ENCODE peak calls at places on chromosomes 2 and 18, in ten cellular contexts. Q is A549, O is cardiac fibroblast, Y is fibroblast of the aortic adventitia, H is IMR-90, T is AG04450, M is psoas muscle, L is kidney epithelial cell, P is NB4, I is fibroblast of pulmonary artery. R is an unnamed sample.
A peak's percentile ranks its signal among the peaks of the same experiment; 100 is the strongest.

GRCh38 chr2:71538241-71538640 is 84.9 kb downstream of the DYSF start:
- DNase-seq in M (no peak), T (no peak), O (no peak), Q (no peak), H (no peak), L (no peak), I (no peak), P (no peak), Y (no peak), R (no peak)

GRCh38 chr2:157229572-157229971 is 27.9 kb upstream of the GALNT5 start:
- DNase-seq in T (peak; percentile 58), Y (peak; percentile 93), P (no peak), H (peak; percentile 94), Q (no peak), I (peak; percentile 71), O (peak; percentile 77), L (peak; percentile 5), M (no peak), R (peak; percentile 71)

GRCh38 chr2:151119377-151119776 is 142.3 kb downstream of the RBM43 start:
- DNase-seq in O (no peak), M (no peak), I (no peak), H (no peak), L (no peak), P (no peak), Y (no peak), T (no peak), Q (no peak), R (no peak)

GRCh38 chr2:165462433-165462832 is 7.1 kb upstream of the CSRNP3 start:
- DNase-seq in L (no peak), Y (no peak), O (no peak), M (no peak), T (no peak), I (no peak), H (no peak), P (no peak), Q (no peak), R (no peak)

GRCh38 chr18:39523281-39523680 is 1957.7 kb upstream of the CELF4 start:
- DNase-seq in T (peak; percentile 3), I (peak; percentile 34), L (peak; percentile 58), O (peak; percentile 56), P (no peak), M (no peak), H (peak; percentile 57), Q (peak; percentile 0), Y (peak; percentile 2), R (no peak)

GRCh38 chr2:15298769-15299168 is 262.4 kb downstream of the NBAS start:
- DNase-seq in Y (no peak), M (peak; percentile 35), T (peak; percentile 54), Q (no peak), H (peak; percentile 90), I (peak; percentile 78), L (peak; percentile 48), P (no peak), O (peak; percentile 95), R (no peak)

GRCh38 chr2:33617401-33617800 is 18.3 kb upstream of the FAM98A start:
- DNase-seq in H (no peak), P (no peak), L (no peak), Y (no peak), Q (no peak), M (no peak), O (no peak), I (no peak), T (no peak), R (no peak)

GRCh38 chr2:42638080-42638784 is 69.8 kb downstream of the MTA3 start:
- DNase-seq in M (no peak), I (no peak), Y (no peak), T (no peak), Q (no peak), O (no peak), L (no peak), P (no peak), H (no peak), R (no peak)

GRCh38 chr2:170381678-170382077 is 203.7 kb downstream of the MYO3B start:
- DNase-seq in Q (no peak), H (no peak), I (no peak), P (no peak), O (no peak), L (no peak), T (no peak), Y (no peak), M (no peak), R (no peak)

DNA sequence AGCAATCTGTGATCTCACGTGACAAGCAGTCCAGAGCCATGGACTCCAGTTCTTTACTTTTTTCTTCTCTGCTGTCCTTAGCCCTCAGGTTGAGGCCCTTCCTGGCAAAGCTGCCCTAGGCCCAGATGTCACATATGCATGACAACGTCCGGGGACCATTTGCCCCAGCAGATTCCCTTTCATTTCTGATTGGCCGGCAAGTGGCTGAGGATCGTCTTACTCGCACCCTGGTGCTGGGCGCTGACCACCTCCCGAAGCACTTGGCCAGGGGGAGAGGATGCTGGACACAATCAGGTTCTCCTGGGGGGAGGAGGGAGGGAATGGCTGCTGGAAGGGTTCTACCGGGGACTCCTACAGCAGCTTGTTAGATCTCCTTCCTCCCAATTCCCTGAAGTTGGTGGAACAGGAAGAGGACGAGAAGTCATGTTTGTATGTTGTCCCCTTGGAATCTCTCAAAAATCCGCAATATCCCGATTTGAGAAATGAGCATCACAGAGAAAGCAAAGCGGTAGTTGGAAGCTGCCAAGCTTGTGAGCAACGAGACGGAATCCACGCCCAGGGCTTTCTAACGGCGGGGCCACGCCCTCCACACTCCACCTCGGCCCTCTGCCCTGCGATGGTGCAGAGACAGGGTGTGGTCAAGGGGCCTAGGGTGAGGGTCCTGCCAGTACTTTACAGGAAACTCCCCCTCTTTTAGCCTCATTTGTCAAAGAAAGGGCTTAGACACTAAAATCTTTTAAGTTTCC is 61.8 kb upstream of the YWHAQ start:
- DNase-seq in L (no peak), Y (peak; percentile 81), I (no peak), H (no peak), Q (no peak), O (peak; percentile 39), T (no peak), P (no peak), M (peak; percentile 61), R (no peak)
- TF ChIP-seq CTCF in L (no peak), Y (no peak), I (no peak), H (no peak), Q (no peak), O (no peak), T (no peak), P (no peak), M (no peak), R (no peak)

DNA sequence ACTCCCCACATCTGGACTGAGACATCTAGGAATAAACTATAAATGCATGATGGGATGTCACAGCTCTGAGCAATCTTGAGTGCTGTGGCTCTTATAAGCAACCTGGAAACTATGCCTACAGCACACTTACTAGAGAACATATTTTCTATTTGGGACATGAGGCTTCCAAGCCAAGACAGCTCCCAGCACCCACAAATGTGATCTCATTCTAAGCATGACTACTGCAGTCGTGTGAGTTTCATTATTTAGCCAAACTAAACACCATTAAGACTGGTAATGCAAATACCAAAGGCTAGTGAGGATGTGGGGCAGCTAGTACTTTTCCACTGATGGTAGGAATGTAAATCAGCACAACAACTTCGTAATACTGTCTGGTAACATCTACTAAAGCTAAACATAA is 72.5 kb downstream of the RTTN start:
- DNase-seq in I (peak; percentile 68), L (peak; percentile 53), O (peak; percentile 92), Q (no peak), Y (peak; percentile 80), M (no peak), P (no peak), T (peak; percentile 86), H (peak; percentile 98), R (peak; percentile 85)
- H3K4me3 ChIP-seq in I (no peak overlapping the region), L (no peak overlapping the region), O (no peak overlapping the region), Q (no peak overlapping the region), Y (no peak overlapping the region), M (no peak overlapping the region), P (no peak overlapping the region), T (peak overlapping the region; percentile 2), H (no peak overlapping the region), R (no peak overlapping the region)

DNA sequence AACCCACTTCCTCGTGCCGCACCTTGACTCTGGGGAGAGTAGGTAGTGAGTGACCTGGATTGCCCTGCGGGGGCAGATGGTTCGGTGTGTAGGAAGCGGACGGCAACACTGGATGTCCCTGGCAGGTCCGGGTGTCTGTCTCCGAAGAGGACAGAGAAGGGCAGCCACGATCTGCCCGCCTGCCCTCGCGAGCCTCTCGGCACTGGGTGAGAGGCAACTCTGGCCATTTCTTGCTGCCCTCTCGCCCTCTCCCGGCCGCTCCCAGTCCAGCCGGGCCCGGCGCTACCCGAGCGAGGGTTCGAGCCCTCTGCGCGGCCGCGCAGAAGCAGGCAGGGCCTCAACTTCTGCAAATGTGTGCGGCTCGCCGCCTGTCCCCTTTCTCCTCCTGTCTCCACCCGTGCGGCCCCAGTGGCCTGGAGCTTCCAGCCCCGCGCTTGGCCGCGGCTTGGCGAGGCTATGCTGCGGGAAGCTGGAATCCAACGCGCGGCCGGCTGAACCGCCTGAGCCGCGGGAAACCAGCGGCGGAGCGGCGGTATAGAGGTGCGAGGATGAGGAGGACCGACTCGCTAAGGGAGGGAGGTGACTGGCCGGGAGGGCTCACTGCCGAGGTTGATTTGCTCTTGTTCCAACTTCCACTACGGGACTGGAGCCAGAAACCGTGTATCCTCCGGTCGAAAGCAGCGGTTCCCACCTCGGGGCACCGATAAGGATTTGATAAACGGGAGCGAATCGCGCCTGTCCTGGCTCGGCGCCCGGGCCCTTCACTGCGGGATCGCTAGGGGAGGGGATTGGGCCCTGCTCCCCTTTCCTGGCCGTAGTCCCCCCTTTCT is 1.5 kb downstream of the EPAS1 start:
- DNase-seq in P (peak; percentile 54), T (no peak), Q (peak; percentile 72), H (peak; percentile 47), L (no peak), Y (peak; percentile 64), O (peak; percentile 64), I (peak; percentile 73), M (peak; percentile 55), R (no peak)
- TF ChIP-seq CTCF in P (no peak), T (peak; percentile 32), Q (peak; percentile 41), H (peak; percentile 38), L (peak; percentile 38), Y (peak; percentile 47), O (peak; percentile 29), I (peak; percentile 20), M (peak; percentile 22), R (peak; percentile 48)

GRCh38 chr2:238158018-238158806 is 558 bp upstream of the ERFE start:
- DNase-seq in L (no peak), M (peak; percentile 17), Q (no peak), Y (no peak), P (no peak), O (no peak), H (no peak), T (no peak), I (no peak), R (no peak)

GRCh38 chr2:238159676-238160205 is 971 bp downstream of the ERFE start:
- DNase-seq in P (no peak), L (no peak), Y (no peak), Q (no peak), T (no peak), H (no peak), M (peak; percentile 17), I (no peak), O (no peak), R (no peak)

GRCh38 chr2:238155761-238156694 is 2.7 kb upstream of the ERFE start:
- DNase-seq in Y (no peak), Q (no peak), M (peak; percentile 19), P (no peak), T (no peak), O (peak; percentile 45), L (no peak), H (peak; percentile 29), I (peak; percentile 43), R (no peak)

GRCh38 chr2:238158807-238159539 is at the start of gene ERFE:
- DNase-seq in M (peak; percentile 43), T (no peak), L (no peak), I (peak; percentile 43), O (peak; percentile 46), Q (peak; percentile 49), H (peak; percentile 33), P (peak; percentile 82), Y (no peak), R (no peak)

GRCh38 chr2:238157506-238158017 is 1.2 kb upstream of the ERFE start:
- DNase-seq in I (no peak), L (no peak), Q (no peak), H (no peak), T (no peak), Y (no peak), O (no peak), P (no peak), M (no peak), R (no peak)
- H3K4me3 ChIP-seq in I (no peak overlapping the region), L (no peak overlapping the region), Q (no peak overlapping the region), H (no peak overlapping the region), T (no peak overlapping the region), Y (no peak overlapping the region), O (no peak overlapping the region), P (no peak overlapping the region), M (no peak overlapping the region), R (no peak overlapping the region)

R was measured in AG09309.